ENCODE peak calls at places on chromosome 12, in five cellular contexts. K is HuH-7.5, F is HFFc6, S is anterior cingulate cortex, V is cardiac muscle cell. P is an unnamed sample.

GRCh38 chr12:114218136-114218535 is 187.8 kb downstream of the TBX5 start:
- DNase-seq in K (no peak), F (no peak), S (no peak), V (no peak), P (no peak)

GRCh38 chr12:42698213-42698612 is 108.7 kb upstream of the PRICKLE1 start:
- DNase-seq in K (no peak), F (no peak), S (no peak), V (no peak), P (no peak)

GRCh38 chr12:8771072-8771471 is 51.3 kb upstream of the A2ML1 start:
- DNase-seq in K (no peak), F (no peak), S (no peak), V (no peak), P (no peak)

GRCh38 chr12:7994731-7995205 is 37.7 kb upstream of the FOXJ2 start:
- DNase-seq in K (no peak), F (peak), S (no peak), V (no peak), P (no peak)

GRCh38 chr12:88420460-88420859 is 159.8 kb downstream of the KITLG start:
- DNase-seq in K (no peak), F (peak), S (no peak), V (no peak), P (no peak)

GRCh38 chr12:75553398-75553797 is 42.0 kb upstream of the KRR1 start:
- DNase-seq in K (no peak), F (no peak), S (no peak), V (peak), P (no peak)

GRCh38 chr12:61412209-61412608 is 848.0 kb upstream of the USP15 start:
- DNase-seq in K (no peak), F (no peak), S (no peak), V (no peak), P (no peak)

GRCh38 chr12:122788387-122788786 is 14.0 kb downstream of the CCDC62 start:
- DNase-seq in K (no peak), F (peak), S (no peak), V (no peak), P (no peak)

GRCh38 chr12:93447555-93448265 is 6.0 kb upstream of the UBE2N start:
- DNase-seq in K (no peak), F (no peak), S (no peak), V (no peak), P (no peak)

GRCh38 chr12:90953956-90954421 is 987 bp downstream of the CCER1 start:
- DNase-seq in K (no peak), F (no peak), S (no peak), V (no peak), P (no peak)

GRCh38 chr12:509494-509893 is 49.8 kb downstream of the B4GALNT3 start:
- DNase-seq in K (no peak), F (peak), S (no peak), V (peak), P (no peak)

GRCh38 chr12:1993341-1993740 is 10.9 kb downstream of the DCP1B start:
- DNase-seq in K (no peak), F (peak), S (no peak), V (no peak), P (no peak)

GRCh38 chr12:54173066-54173726 is 15.6 kb downstream of the SMUG1 start:
- DNase-seq in K (peak), F (no peak), S (no peak), V (peak), P (peak)

P was measured in D341Med.